ENCODE peak calls at places on chromosomes 11 and 22, in nine cellular contexts. One of them, this sample, is unnamed.

GRCh38 chr11:42555197-42555596 is 756.6 kb upstream of the API5 start:
- DNase-seq in heart right ventricle: no peak
- DNase-seq in Panc1: no peak
- DNase-seq in AG10803: no peak
- DNase-seq in A549: no peak
- DNase-seq in heart left ventricle: no peak
- DNase-seq in mammary epithelial cell: no peak
- DNase-seq in ovary: no peak
- DNase-seq in coronary artery: no peak
- DNase-seq in this sample: no peak

GRCh38 chr11:94845622-94846021 is 77.5 kb downstream of the AMOTL1 start:
- DNase-seq in heart left ventricle: no peak
- DNase-seq in AG10803: no peak
- DNase-seq in mammary epithelial cell: peak; percentile 78
- DNase-seq in ovary: no peak
- DNase-seq in heart right ventricle: no peak
- DNase-seq in Panc1: no peak
- DNase-seq in A549: no peak
- DNase-seq in coronary artery: no peak
- DNase-seq in this sample: peak; percentile 45

GRCh38 chr11:12216100-12216499 is 105.7 kb downstream of the MICAL2 start:
- DNase-seq in AG10803: no peak
- DNase-seq in heart right ventricle: no peak
- DNase-seq in heart left ventricle: no peak
- DNase-seq in ovary: no peak
- DNase-seq in mammary epithelial cell: no peak
- DNase-seq in coronary artery: no peak
- DNase-seq in A549: no peak
- DNase-seq in Panc1: no peak
- DNase-seq in this sample: no peak

GRCh38 chr11:111691176-111691575 is 75.0 kb downstream of the PPP2R1B start:
- DNase-seq in Panc1: no peak
- DNase-seq in coronary artery: no peak
- DNase-seq in mammary epithelial cell: no peak
- DNase-seq in A549: no peak
- DNase-seq in ovary: no peak
- DNase-seq in heart right ventricle: no peak
- DNase-seq in heart left ventricle: no peak
- DNase-seq in AG10803: no peak
- DNase-seq in this sample: no peak

GRCh38 chr11:76736773-76737495 is 46.2 kb upstream of the TSKU start:
- DNase-seq in A549: no peak
- DNase-seq in Panc1: no peak
- DNase-seq in mammary epithelial cell: no peak
- DNase-seq in ovary: no peak
- DNase-seq in coronary artery: no peak
- DNase-seq in heart left ventricle: no peak
- DNase-seq in AG10803: no peak
- DNase-seq in heart right ventricle: no peak
- DNase-seq in this sample: no peak

GRCh38 chr22:38982008-38982927 is at the start of gene APOBEC3B:
- DNase-seq in heart right ventricle: peak; percentile 30
- DNase-seq in mammary epithelial cell: peak; percentile 93
- DNase-seq in heart left ventricle: peak; percentile 90
- DNase-seq in coronary artery: peak; percentile 89
- DNase-seq in Panc1: peak; percentile 47
- DNase-seq in AG10803: peak; percentile 90
- DNase-seq in A549: peak; percentile 85
- DNase-seq in ovary: peak; percentile 85
- DNase-seq in this sample: peak; percentile 87

GRCh38 chr11:27416568-27417176 is 53.7 kb upstream of the CCDC34 start:
- DNase-seq in heart left ventricle: no peak
- DNase-seq in A549: no peak
- DNase-seq in heart right ventricle: no peak
- DNase-seq in AG10803: no peak
- DNase-seq in coronary artery: no peak
- DNase-seq in mammary epithelial cell: no peak
- DNase-seq in ovary: no peak
- DNase-seq in Panc1: no peak
- DNase-seq in this sample: no peak

GRCh38 chr11:110184974-110185597 is 91.9 kb downstream of the ZC3H12C start:
- DNase-seq in Panc1: no peak
- DNase-seq in mammary epithelial cell: peak; percentile 82
- DNase-seq in heart right ventricle: no peak
- DNase-seq in heart left ventricle: no peak
- DNase-seq in coronary artery: no peak
- DNase-seq in AG10803: peak; percentile 8
- DNase-seq in ovary: no peak
- DNase-seq in A549: no peak
- DNase-seq in this sample: peak; percentile 52

GRCh38 chr11:59550368-59550841 is 39.1 kb downstream of the OR4D9 start:
- DNase-seq in A549: peak; percentile 76
- DNase-seq in Panc1: peak; percentile 97
- DNase-seq in ovary: peak; percentile 84
- DNase-seq in AG10803: peak; percentile 95
- DNase-seq in mammary epithelial cell: peak; percentile 97
- DNase-seq in heart left ventricle: peak; percentile 78
- DNase-seq in coronary artery: peak; percentile 85
- DNase-seq in heart right ventricle: peak; percentile 71
- DNase-seq in this sample: peak; percentile 90

DNA sequence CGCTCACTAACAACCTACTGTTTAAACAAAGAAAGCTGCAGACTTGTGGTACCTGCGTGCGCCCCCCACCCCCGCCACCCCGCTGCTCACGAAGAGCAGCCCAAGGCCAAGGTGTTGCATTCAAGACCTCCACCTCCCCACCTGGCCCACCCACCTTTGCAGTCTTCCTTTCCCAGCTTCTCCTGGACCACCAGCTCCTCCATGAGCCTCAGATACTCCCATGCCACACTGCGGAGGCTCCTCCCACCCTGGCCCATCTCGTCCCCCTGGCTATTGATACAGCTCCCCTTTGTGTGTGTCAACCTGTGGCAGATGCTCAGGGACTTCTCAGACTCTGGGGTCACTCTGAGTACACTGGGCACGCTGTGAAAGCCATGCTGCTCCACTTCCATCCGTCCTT is 3.9 kb downstream of the CDPF1 start:
- DNase-seq in heart right ventricle: no peak
- DNase-seq in AG10803: no peak
- DNase-seq in A549: no peak
- DNase-seq in coronary artery: no peak
- DNase-seq in Panc1: no peak
- DNase-seq in mammary epithelial cell: no peak
- DNase-seq in ovary: no peak
- DNase-seq in heart left ventricle: no peak
- DNase-seq in this sample: no peak
- H3K4me3 ChIP-seq in heart right ventricle: no peak overlapping the region
- H3K4me3 ChIP-seq in AG10803: no peak overlapping the region
- H3K4me3 ChIP-seq in A549: no peak overlapping the region
- H3K4me3 ChIP-seq in coronary artery: no peak overlapping the region
- H3K4me3 ChIP-seq in Panc1: no peak overlapping the region
- H3K4me3 ChIP-seq in mammary epithelial cell: no peak overlapping the region
- H3K4me3 ChIP-seq in ovary: no peak overlapping the region
- H3K4me3 ChIP-seq in heart left ventricle: no peak overlapping the region
- H3K4me3 ChIP-seq in this sample: no peak overlapping the region

GRCh38 chr11:67640021-67640757 is 626 bp upstream of the TBX10 start:
- DNase-seq in Panc1: no peak
- DNase-seq in heart left ventricle: peak; percentile 59
- DNase-seq in mammary epithelial cell: no peak
- DNase-seq in ovary: peak; percentile 43
- DNase-seq in AG10803: peak; percentile 60
- DNase-seq in heart right ventricle: peak; percentile 50
- DNase-seq in coronary artery: no peak
- DNase-seq in A549: peak; percentile 77
- DNase-seq in this sample: peak; percentile 48
- TF ChIP-seq CTCF in Panc1: peak; percentile 96
- TF ChIP-seq CTCF in heart left ventricle: peak; percentile 45
- TF ChIP-seq CTCF in mammary epithelial cell: peak; percentile 83
- TF ChIP-seq CTCF in ovary: peak; percentile 21
- TF ChIP-seq CTCF in AG10803: peak; percentile 64
- TF ChIP-seq CTCF in heart right ventricle: peak; percentile 60
- TF ChIP-seq CTCF in coronary artery: peak; percentile 38
- TF ChIP-seq CTCF in A549: peak; percentile 61
- TF ChIP-seq CTCF in this sample: peak; percentile 70

DNA sequence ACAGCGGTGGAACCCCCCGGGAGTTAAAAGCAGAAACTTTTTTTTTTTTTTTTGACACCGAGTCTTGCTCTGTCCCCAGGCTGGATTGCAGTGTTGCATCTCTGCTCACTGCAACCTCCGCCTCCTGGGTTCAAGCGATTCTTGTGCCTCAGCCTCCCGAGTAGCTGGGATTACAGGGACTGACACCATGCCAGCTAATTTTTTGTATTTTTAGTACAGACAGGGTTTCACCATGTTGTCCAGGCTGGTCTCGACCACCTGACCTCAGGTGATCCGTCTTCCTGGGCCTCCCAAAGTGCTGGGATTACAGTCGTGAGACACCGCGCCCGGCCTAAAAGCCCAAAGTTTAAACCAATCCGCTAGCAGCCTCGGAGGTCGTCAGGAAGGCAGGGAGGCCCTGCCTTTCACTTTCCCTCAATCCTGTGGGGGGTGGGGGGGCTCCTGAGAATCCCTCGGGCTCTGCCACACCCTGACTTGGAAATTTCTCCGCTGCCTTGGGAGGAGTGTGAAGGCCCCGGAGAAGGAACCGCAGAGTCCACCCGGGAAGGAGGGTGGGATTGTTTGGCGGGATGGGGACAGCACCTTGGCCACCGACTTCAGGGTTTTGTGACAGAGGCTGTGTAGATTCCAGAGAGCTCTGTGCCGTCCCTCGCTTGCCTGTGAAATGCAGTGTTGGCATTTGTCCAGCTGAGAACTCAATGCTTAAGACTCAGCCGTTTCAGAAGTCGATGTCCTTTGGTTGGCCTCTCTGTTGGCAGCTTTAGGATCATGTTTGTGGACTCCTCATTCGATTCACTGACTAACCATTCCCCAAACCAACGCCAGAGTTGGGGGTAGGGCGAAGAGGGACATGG is 1.0 kb downstream of the ARHGAP8 start:
- DNase-seq in mammary epithelial cell: peak; percentile 74
- DNase-seq in AG10803: peak; percentile 78
- DNase-seq in A549: no peak
- DNase-seq in coronary artery: no peak
- DNase-seq in Panc1: no peak
- DNase-seq in heart left ventricle: no peak
- DNase-seq in heart right ventricle: no peak
- DNase-seq in ovary: no peak
- DNase-seq in this sample: peak; percentile 42
- H3K4me3 ChIP-seq in mammary epithelial cell: peak overlapping the region; percentile 98
- H3K4me3 ChIP-seq in AG10803: no peak overlapping the region
- H3K4me3 ChIP-seq in A549: peak overlapping the region; percentile 54
- H3K4me3 ChIP-seq in coronary artery: peak overlapping the region; percentile 10
- H3K4me3 ChIP-seq in Panc1: peak overlapping the region; percentile 46
- H3K4me3 ChIP-seq in heart left ventricle: no peak overlapping the region
- H3K4me3 ChIP-seq in heart right ventricle: no peak overlapping the region
- H3K4me3 ChIP-seq in ovary: no peak overlapping the region
- H3K4me3 ChIP-seq in this sample: peak overlapping the region; percentile 15

GRCh38 chr11:127074151-127074761 is 73.7 kb upstream of the KIRREL3 start:
- DNase-seq in heart right ventricle: no peak
- DNase-seq in heart left ventricle: no peak
- DNase-seq in ovary: no peak
- DNase-seq in coronary artery: no peak
- DNase-seq in AG10803: peak; percentile 92
- DNase-seq in mammary epithelial cell: peak; percentile 56
- DNase-seq in Panc1: peak; percentile 10
- DNase-seq in A549: peak; percentile 45
- DNase-seq in this sample: peak; percentile 22
- TF ChIP-seq CTCF in heart right ventricle: no peak
- TF ChIP-seq CTCF in heart left ventricle: no peak
- TF ChIP-seq CTCF in ovary: no peak
- TF ChIP-seq CTCF in coronary artery: no peak
- TF ChIP-seq CTCF in AG10803: peak; percentile 72
- TF ChIP-seq CTCF in mammary epithelial cell: peak; percentile 60
- TF ChIP-seq CTCF in Panc1: peak; percentile 33
- TF ChIP-seq CTCF in A549: peak; percentile 64
- TF ChIP-seq CTCF in this sample: peak; percentile 21

DNA sequence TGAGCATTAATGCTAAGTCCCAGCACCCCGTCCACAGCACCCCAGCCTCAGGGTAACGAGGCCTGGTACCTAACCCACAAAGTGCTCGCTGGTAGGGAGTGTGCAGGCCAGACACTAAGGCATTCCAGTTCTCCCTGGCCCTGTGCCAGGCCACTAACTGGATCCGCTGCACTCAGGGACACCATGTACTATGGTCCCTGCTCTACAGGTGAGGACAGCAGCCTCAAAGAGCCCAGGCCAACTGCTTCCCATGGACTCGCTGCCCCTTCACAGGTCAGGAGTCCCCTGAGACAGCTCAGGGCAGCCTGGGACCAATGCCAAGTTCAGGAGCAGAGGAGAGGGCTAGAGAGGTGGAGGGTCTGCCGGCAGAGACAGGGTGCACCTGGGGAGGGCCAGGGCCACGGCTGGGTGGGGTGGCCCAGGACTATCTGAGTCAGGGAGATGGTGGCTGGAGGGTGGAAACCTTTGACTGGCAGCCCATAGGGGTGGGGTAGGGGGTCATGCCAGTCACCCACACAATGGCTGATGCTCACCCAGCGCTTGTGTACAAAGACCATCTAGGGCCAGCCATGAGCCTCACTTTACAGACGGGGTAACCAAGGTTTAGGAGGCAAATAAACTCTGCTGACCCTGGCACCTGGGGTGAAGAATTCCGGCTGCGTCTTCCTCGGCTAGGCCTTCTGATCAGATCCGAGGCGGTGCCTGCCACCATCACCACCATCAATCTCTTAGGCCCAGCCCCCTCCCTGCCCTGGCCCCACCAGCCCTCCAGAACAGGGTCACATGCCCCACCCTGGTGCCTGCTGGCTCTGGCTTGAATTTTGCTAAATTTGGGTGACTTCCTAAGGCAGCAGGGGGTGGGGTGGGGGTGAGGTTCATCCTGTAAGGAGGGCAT is 5.6 kb downstream of the OSBPL5 start:
- DNase-seq in AG10803: no peak
- DNase-seq in heart right ventricle: peak; percentile 74
- DNase-seq in Panc1: no peak
- DNase-seq in heart left ventricle: peak; percentile 86
- DNase-seq in A549: no peak
- DNase-seq in coronary artery: no peak
- DNase-seq in ovary: peak; percentile 69
- DNase-seq in mammary epithelial cell: no peak
- DNase-seq in this sample: no peak
- H3K4me3 ChIP-seq in AG10803: peak overlapping the region; percentile 68
- H3K4me3 ChIP-seq in heart right ventricle: peak overlapping the region; percentile 56
- H3K4me3 ChIP-seq in Panc1: peak overlapping the region; percentile 54
- H3K4me3 ChIP-seq in heart left ventricle: peak overlapping the region; percentile 59
- H3K4me3 ChIP-seq in A549: no peak overlapping the region
- H3K4me3 ChIP-seq in coronary artery: peak overlapping the region; percentile 74
- H3K4me3 ChIP-seq in ovary: peak overlapping the region; percentile 52
- H3K4me3 ChIP-seq in mammary epithelial cell: peak overlapping the region; percentile 26
- H3K4me3 ChIP-seq in this sample: peak overlapping the region; percentile 67